ENCODE peak calls at places on chromosomes 5 and 9, in six cellular contexts. One of them, this sample, is unnamed.

GRCh38 chr5:177390363-177391300 is 6.4 kb downstream of the SLC34A1 start:
- DNase-seq in Calu3: peak
- DNase-seq in caudate nucleus: peak
- DNase-seq in head of caudate nucleus: peak
- DNase-seq in NCI-H774: peak
- DNase-seq in progenitor cell of endocrine pancreas: peak
- DNase-seq in this sample: peak

GRCh38 chr9:70964861-70965260 is 156.6 kb downstream of the TRPM3 start:
- DNase-seq in Calu3: no peak
- DNase-seq in caudate nucleus: no peak
- DNase-seq in head of caudate nucleus: no peak
- DNase-seq in NCI-H774: no peak
- DNase-seq in progenitor cell of endocrine pancreas: no peak
- DNase-seq in this sample: no peak

GRCh38 chr9:138105561-138106505 is 228.3 kb downstream of the CACNA1B start:
- DNase-seq in Calu3: no peak
- DNase-seq in caudate nucleus: no peak
- DNase-seq in head of caudate nucleus: no peak
- DNase-seq in NCI-H774: no peak
- DNase-seq in progenitor cell of endocrine pancreas: no peak
- DNase-seq in this sample: no peak

GRCh38 chr5:176533894-176534611 is 3.1 kb downstream of the RNF44 start:
- DNase-seq in Calu3: no peak
- DNase-seq in caudate nucleus: no peak
- DNase-seq in head of caudate nucleus: no peak
- DNase-seq in NCI-H774: no peak
- DNase-seq in progenitor cell of endocrine pancreas: no peak
- DNase-seq in this sample: no peak

GRCh38 chr5:66582499-66582898 is 13.7 kb upstream of the MAST4 start:
- DNase-seq in Calu3: no peak
- DNase-seq in caudate nucleus: no peak
- DNase-seq in head of caudate nucleus: no peak
- DNase-seq in NCI-H774: no peak
- DNase-seq in progenitor cell of endocrine pancreas: no peak
- DNase-seq in this sample: no peak

GRCh38 chr5:132410451-132411381 is 41.2 kb downstream of the SLC22A5 start:
- DNase-seq in Calu3: peak
- DNase-seq in caudate nucleus: peak
- DNase-seq in head of caudate nucleus: peak
- DNase-seq in NCI-H774: peak
- DNase-seq in progenitor cell of endocrine pancreas: peak
- DNase-seq in this sample: peak

GRCh38 chr5:169576181-169576598 is 7.4 kb upstream of the SPDL1 start:
- DNase-seq in Calu3: no peak
- DNase-seq in caudate nucleus: no peak
- DNase-seq in head of caudate nucleus: no peak
- DNase-seq in NCI-H774: no peak
- DNase-seq in progenitor cell of endocrine pancreas: no peak
- DNase-seq in this sample: no peak

GRCh38 chr9:136050706-136051567 is 44.2 kb downstream of the NACC2 start:
- DNase-seq in Calu3: no peak
- DNase-seq in caudate nucleus: no peak
- DNase-seq in head of caudate nucleus: no peak
- DNase-seq in NCI-H774: no peak
- DNase-seq in progenitor cell of endocrine pancreas: no peak
- DNase-seq in this sample: peak

GRCh38 chr9:127954831-127955293 is 17.2 kb upstream of the DPM2 start:
- DNase-seq in Calu3: no peak
- DNase-seq in caudate nucleus: peak
- DNase-seq in head of caudate nucleus: peak
- DNase-seq in NCI-H774: no peak
- DNase-seq in progenitor cell of endocrine pancreas: no peak
- DNase-seq in this sample: peak